ENCODE peak calls at places on chromosome 3, in six cellular contexts. U, E, Q, M, Y and O are unnamed samples.

GRCh38 chr3:64291345-64291744 is 66.1 kb upstream of the PRICKLE2 start:
- DNase-seq in U (peak), E (no peak), Q (no peak), M (peak), Y (peak), O (no peak)

GRCh38 chr3:190064112-190064511 is 56.6 kb downstream of the P3H2 start:
- DNase-seq in U (peak), E (no peak), Q (no peak), M (no peak), Y (peak), O (no peak)

GRCh38 chr3:133491481-133492059 is 81.9 kb upstream of the CDV3 start:
- DNase-seq in U (no peak), E (no peak), Q (no peak), M (no peak), Y (no peak), O (no peak)

GRCh38 chr3:103818800-103819199 is 1384.0 kb downstream of the ZPLD1 start:
- DNase-seq in U (no peak), E (peak), Q (no peak), M (no peak), Y (no peak), O (no peak)

GRCh38 chr3:44499149-44499898 is 21.9 kb upstream of the ZNF445 start:
- DNase-seq in U (no peak), E (no peak), Q (no peak), M (no peak), Y (no peak), O (no peak)

GRCh38 chr3:166274996-166275395 is 437.8 kb upstream of the BCHE start:
- DNase-seq in U (no peak), E (no peak), Q (no peak), M (no peak), Y (no peak), O (no peak)

GRCh38 chr3:170429050-170429449 is 10.4 kb downstream of the CLDN11 start:
- DNase-seq in U (no peak), E (no peak), Q (no peak), M (no peak), Y (no peak), O (peak)

GRCh38 chr3:25041871-25042584 is 386.0 kb upstream of the RARB start:
- DNase-seq in U (no peak), E (no peak), Q (no peak), M (no peak), Y (no peak), O (no peak)

GRCh38 chr3:12875857-12876451 is 34.6 kb upstream of the RPL32 start:
- DNase-seq in U (no peak), E (peak), Q (peak), M (peak), Y (no peak), O (no peak)

GRCh38 chr3:40504636-40505430 is 1.0 kb upstream of the ZNF620 start:
- DNase-seq in U (peak), E (no peak), Q (no peak), M (peak), Y (peak), O (no peak)

GRCh38 chr3:62926494-62926893 is 51.3 kb upstream of the CADPS start:
- DNase-seq in U (no peak), E (no peak), Q (peak), M (no peak), Y (no peak), O (no peak)

GRCh38 chr3:126450219-126450618 is 25.5 kb downstream of the ZXDC start:
- DNase-seq in U (no peak), E (no peak), Q (peak), M (no peak), Y (no peak), O (no peak)

GRCh38 chr3:125211523-125212095 is 939 bp downstream of the SLC12A8 start:
- DNase-seq in U (no peak), E (no peak), Q (no peak), M (no peak), Y (no peak), O (no peak)

GRCh38 chr3:125214738-125215137 is 2.2 kb upstream of the SLC12A8 start:
- DNase-seq in U (peak), E (no peak), Q (no peak), M (no peak), Y (no peak), O (no peak)

GRCh38 chr3:125212509-125213372 is at the start of gene SLC12A8:
- DNase-seq in U (peak), E (no peak), Q (peak), M (peak), Y (no peak), O (no peak)

GRCh38 chr3:125213946-125214542 is 1.5 kb upstream of the SLC12A8 start:
- DNase-seq in U (no peak), E (no peak), Q (peak), M (no peak), Y (no peak), O (no peak)

DNA sequence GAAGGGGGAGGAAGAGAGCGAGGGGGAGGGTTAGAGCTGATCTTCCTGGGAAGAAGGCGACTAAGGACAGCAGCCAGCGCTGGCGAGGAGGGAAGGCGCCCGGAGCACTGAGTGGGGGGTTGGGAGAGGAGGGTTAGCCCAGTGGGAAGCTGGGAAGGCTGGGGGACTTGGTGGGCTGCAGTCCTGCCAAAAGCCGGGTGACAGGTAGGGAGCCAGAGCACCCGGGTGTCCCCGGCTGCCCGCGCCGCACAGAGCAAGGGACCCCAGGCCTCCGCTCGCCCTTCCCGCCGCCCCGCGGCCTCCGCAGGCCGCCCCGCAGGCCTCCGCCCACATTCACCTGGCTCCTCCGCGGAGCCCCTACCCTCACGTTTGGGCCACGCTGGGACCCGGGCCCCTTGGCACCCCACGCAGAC is 446 bp downstream of the SLC12A8 start:
- DNase-seq in U (peak), E (no peak), Q (peak), M (peak), Y (no peak), O (no peak)
- H3K9ac ChIP-seq in U (peak), E (peak), Q (peak), M (peak), Y (peak), O (no peak)

GRCh38 chr3:31275038-31275562 is 257.6 kb upstream of the STT3B start:
- DNase-seq in U (peak), E (no peak), Q (no peak), M (no peak), Y (no peak), O (no peak)

GRCh38 chr3:31274406-31275024 is 258.2 kb upstream of the STT3B start:
- DNase-seq in U (no peak), E (no peak), Q (no peak), M (no peak), Y (no peak), O (no peak)

GRCh38 chr3:31277582-31277981 is 255.1 kb upstream of the STT3B start:
- DNase-seq in U (no peak), E (no peak), Q (no peak), M (no peak), Y (no peak), O (no peak)

GRCh38 chr3:31278532-31278931 is 254.2 kb upstream of the STT3B start:
- DNase-seq in U (no peak), E (no peak), Q (no peak), M (no peak), Y (no peak), O (no peak)

GRCh38 chr3:31275583-31275982 is 257.1 kb upstream of the STT3B start:
- DNase-seq in U (peak), E (no peak), Q (no peak), M (no peak), Y (peak), O (no peak)
- H3K9ac ChIP-seq in U (peak), E (no peak), Q (no peak), M (no peak), Y (peak), O (no peak)

DNA sequence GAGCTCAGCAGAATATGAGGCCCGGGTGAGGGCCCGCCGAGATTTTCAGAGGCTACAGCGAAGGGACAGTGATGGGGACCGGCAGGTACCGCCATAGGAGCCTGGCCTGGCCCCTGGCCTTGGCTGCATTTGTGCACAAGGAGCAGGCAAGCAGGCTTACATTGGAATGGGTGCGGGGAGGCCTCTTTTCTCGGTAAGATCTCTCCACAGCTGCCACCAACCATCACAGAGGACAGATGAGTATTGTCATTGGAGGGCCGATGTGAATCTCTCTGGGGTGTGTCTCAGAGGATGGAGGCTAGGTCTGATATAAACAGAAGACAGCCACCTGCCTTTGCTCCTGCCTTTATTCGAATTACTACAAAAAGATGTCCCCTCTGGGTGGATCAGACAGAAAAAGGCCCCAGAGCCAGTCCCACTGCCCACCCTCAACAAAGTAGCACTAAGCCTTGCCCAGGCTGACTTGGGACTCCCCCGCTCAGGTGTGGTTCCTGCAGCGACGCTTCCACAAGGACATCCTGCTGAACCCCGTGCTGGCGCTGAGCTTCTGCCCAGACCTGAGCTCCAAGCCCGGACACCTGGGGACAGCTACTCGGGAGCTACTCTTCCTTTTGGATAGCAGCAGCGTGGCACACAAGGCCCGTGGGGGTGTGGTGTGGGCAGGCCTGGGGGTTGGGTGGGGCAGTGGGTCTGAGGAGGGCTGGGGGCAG is 5.4 kb downstream of the VWA5B2 start:
- DNase-seq in U (no peak), E (no peak), Q (peak), M (no peak), Y (no peak), O (no peak)
- H3K9ac ChIP-seq in U (no peak), E (no peak), Q (no peak), M (no peak), Y (no peak), O (no peak)

GRCh38 chr3:50317303-50317702 is 5.2 kb downstream of the HYAL2 start:
- DNase-seq in U (peak), E (no peak), Q (peak), M (peak), Y (no peak), O (no peak)

GRCh38 chr3:50318163-50318562 is 4.4 kb downstream of the HYAL2 start:
- DNase-seq in U (no peak), E (no peak), Q (no peak), M (no peak), Y (no peak), O (no peak)

GRCh38 chr3:50318615-50319014 is 3.9 kb downstream of the HYAL2 start:
- DNase-seq in U (no peak), E (no peak), Q (no peak), M (no peak), Y (no peak), O (no peak)

GRCh38 chr3:50314816-50315215 is 7.7 kb downstream of the HYAL2 start:
- DNase-seq in U (no peak), E (no peak), Q (no peak), M (no peak), Y (no peak), O (no peak)

DNA sequence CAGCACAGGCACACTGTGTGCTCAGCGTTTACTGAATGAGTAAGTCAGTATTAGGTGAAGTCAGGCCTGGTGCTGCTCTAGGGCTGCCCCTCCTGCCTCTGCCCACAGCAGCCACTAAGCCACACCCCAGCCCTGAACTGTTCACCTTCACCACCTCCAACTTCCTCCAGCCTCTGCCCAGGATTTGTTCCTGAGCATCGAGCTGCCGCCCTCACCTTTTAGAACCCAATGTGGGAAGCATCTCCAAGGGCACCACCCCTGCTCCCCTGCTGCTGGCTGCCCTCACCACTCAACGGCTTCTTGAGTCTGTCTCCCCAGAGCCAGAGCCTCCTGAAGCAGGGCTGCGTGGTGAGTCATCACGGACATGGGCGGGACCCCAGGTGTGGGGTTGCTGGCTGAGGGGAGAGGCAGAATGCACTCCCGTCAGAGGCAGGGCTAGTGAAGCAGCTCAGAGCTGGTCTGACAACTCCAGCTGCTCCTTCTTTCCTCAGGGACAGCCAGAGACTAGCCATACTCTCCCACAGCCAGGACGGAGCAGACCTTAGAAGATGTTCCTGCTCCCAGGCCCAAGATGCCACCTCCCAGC is 5.8 kb downstream of the HYAL2 start:
- DNase-seq in U (peak), E (no peak), Q (peak), M (peak), Y (peak), O (no peak)
- H3K9ac ChIP-seq in U (peak), E (peak), Q (no peak), M (peak), Y (peak), O (no peak)

DNA sequence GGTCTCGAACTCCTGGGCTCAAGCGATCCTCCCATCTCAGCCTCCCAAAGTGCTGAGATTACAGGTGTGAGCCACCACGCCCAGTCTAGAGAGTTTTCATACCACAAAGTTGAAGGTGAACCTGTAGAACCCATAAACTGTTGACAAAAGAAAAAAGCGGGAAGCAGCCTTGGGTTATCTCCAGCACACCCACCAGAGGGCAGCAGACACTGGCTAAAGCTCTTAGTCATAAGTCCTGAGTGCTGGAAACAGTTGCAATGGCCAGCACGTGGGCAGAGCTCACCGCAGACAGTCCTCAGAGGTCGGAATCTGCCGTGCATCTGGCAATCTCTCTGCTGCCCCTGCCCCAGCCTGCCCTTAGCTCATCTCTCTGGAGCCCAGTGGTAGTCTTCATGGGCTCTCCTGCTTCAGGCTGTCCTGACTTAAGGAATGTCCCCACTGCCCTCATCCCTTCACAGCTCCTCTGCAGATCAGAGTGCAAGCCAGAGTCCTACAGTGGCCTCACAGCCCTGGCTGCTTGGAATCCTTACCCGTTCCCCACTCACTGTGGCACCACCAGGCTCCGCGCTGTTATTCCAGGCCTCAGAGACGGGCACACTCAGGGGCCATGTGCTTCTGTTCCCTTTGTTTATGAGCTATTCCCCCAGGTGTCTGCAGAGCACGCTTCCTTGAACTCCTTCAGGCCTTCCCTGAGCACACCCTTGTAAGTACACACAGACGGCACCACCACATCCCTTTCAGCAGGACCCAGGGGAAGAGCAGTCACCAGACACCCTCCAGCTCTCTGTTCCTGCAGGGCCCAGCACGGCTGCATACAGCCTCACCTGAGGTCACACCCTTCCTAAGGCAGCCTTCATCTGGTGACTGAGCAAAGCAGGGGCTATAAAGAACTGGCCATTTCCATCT is 8.8 kb upstream of the ELP6 start:
- DNase-seq in U (peak), E (peak), Q (peak), M (peak), Y (peak), O (peak)
- H3K9ac ChIP-seq in U (no peak), E (peak), Q (no peak), M (no peak), Y (no peak), O (peak)

GRCh38 chr3:184491867-184492615 is 69.5 kb upstream of the EPHB3 start:
- DNase-seq in U (no peak), E (no peak), Q (no peak), M (no peak), Y (no peak), O (no peak)
- H3K9ac ChIP-seq in U (no peak), E (peak), Q (no peak), M (no peak), Y (no peak), O (no peak)

DNA sequence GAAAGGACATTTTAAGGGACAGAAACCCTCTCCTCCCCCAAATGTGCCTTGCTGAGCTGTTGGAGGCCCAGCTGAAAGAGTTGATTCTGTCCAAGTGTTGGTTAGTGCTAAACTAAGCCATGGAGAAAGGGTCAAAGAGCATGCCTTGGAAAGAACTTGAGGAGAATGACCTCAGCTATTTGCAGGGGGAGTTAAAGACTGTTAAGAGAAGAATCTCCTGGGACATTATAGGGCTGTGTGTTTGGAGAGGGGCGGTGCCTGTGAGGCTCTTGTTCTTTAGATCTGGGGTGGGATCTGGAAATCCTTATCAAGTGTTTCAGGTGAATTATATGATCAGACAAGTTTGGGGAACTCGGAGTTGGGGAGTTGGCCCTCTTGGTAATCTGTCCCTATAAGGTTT is 13.0 kb downstream of the FNDC3B start:
- DNase-seq in U (no peak), E (no peak), Q (no peak), M (no peak), Y (no peak), O (no peak)
- H3K9ac ChIP-seq in U (no peak), E (no peak), Q (no peak), M (no peak), Y (no peak), O (no peak)

GRCh38 chr3:100210777-100211145 is 50.0 kb upstream of the TBC1D23 start:
- DNase-seq in U (no peak), E (peak), Q (no peak), M (no peak), Y (no peak), O (peak)
- H3K9ac ChIP-seq in U (no peak), E (no peak), Q (no peak), M (no peak), Y (no peak), O (no peak)

DNA sequence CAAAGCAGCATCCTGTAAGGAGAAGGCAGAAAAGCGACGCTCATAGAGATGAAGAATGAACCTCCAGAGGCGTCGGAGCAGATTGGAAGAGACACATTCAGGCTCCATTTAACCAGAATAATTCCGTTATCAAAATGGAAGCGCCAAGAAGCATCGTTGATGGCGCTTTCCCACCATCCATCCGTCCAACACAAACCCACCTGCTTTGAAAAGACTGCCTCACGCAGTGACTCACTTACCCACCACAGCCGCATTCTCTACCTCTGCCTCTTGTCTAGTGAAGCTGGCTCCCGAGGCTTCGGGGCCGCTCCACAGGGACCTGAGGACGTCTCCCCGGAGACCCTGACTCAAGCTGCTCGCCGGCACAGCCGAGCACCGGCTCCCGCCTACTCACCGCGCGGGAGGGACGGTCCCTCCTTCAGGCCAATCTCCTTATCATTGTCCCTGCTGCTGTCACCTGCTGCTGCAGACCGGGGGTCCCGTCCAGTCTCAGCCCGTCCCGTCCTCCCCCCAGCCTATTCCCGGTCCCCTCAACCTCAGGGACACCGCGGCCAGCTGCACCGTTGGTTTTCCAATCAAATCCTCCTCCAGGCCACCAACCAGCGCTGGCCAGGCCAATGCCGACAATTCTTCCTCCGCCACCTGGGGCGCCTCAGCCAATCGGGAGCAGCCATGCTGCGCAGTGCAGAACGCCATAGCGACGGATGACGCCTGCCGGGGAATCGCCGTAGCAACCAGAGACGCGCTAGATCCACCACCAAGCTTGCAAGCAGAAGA is at the start of gene NEK10:
- DNase-seq in U (peak), E (peak), Q (peak), M (peak), Y (peak), O (peak)
- H3K9ac ChIP-seq in U (no peak), E (peak), Q (no peak), M (peak), Y (peak), O (peak)

GRCh38 chr3:188439080-188439479 is 285.1 kb downstream of the LPP start:
- DNase-seq in U (no peak), E (no peak), Q (no peak), M (no peak), Y (no peak), O (peak)
- H3K9ac ChIP-seq in U (no peak), E (no peak), Q (no peak), M (no peak), Y (no peak), O (no peak)